ENCODE peak calls at places on chromosomes 4 and X, in four cellular contexts. U is CD8-positive, alpha-beta T cell; O is suprapubic skin; Q is endothelial cell of umbilical vein. R is an unnamed sample. For H3K36me3, the result is how much of the 10 kb centered on the place peaks cover.

GRCh38 chr4:81081156-81081555 is 50.6 kb downstream of the BMP3 start:
- DNase-seq in U (no peak), O (no peak), Q (no peak), R (no peak)

GRCh38 chr4:121951570-121952110 is at the start of gene TRPC3:
- DNase-seq in U (no peak), O (peak), Q (peak), R (no peak)

GRCh38 chr4:121728798-121729226 is 32.0 kb upstream of the ANXA5 start:
- DNase-seq in U (no peak), O (no peak), Q (peak), R (no peak)

GRCh38 chrX:79167437-79167836 is 22.9 kb downstream of the GPR174 start:
- DNase-seq in U (no peak), O (no peak), Q (no peak), R (no peak)

GRCh38 chrX:40420899-40421729 is 159.7 kb upstream of the ATP6AP2 start:
- DNase-seq in U (no peak), O (no peak), Q (no peak), R (no peak)

GRCh38 chrX:38929966-38930421 is 128.7 kb downstream of the MID1IP1 start:
- DNase-seq in U (no peak), O (no peak), Q (no peak), R (no peak)

GRCh38 chr4:592825-593520 is 16.9 kb upstream of the TMEM271 start:
- DNase-seq in U (no peak), O (no peak), Q (no peak), R (no peak)

GRCh38 chr4:125735107-125735506 is 420.4 kb downstream of the FAT4 start:
- DNase-seq in U (no peak), O (no peak), Q (peak), R (no peak)

GRCh38 chr4:80226091-80226490 is 28.8 kb downstream of the PRDM8 start:
- DNase-seq in U (no peak), O (no peak), Q (no peak), R (no peak)

GRCh38 chrX:10453945-10454344 is 166.4 kb downstream of the MID1 start:
- DNase-seq in U (no peak), O (no peak), Q (no peak), R (no peak)

GRCh38 chrX:110454336-110454735 is 95.7 kb downstream of the RTL9 start:
- DNase-seq in U (no peak), O (no peak), Q (no peak), R (no peak)

GRCh38 chr4:159764343-159764952 is 661.6 kb downstream of the RAPGEF2 start:
- DNase-seq in U (no peak), O (no peak), Q (peak), R (no peak)

GRCh38 chrX:154413142-154413541 is 1.8 kb downstream of the TAFAZZIN start:
- DNase-seq in U (no peak), O (no peak), Q (no peak), R (no peak)

GRCh38 chrX:154409222-154409871 is at the start of gene DNASE1L1:
- DNase-seq in U (no peak), O (peak), Q (peak), R (no peak)

GRCh38 chrX:154411981-154412340 is 622 bp downstream of the TAFAZZIN start:
- DNase-seq in U (no peak), O (no peak), Q (peak), R (no peak)

GRCh38 chrX:154411322-154411980 is at the start of gene TAFAZZIN:
- DNase-seq in U (peak), O (peak), Q (peak), R (peak)

GRCh38 chrX:154412468-154412867 is 1.1 kb downstream of the TAFAZZIN start:
- DNase-seq in U (no peak), O (no peak), Q (no peak), R (no peak)
- H3K27ac ChIP-seq in U (peak), O (peak), Q (peak), R (peak)

DNA sequence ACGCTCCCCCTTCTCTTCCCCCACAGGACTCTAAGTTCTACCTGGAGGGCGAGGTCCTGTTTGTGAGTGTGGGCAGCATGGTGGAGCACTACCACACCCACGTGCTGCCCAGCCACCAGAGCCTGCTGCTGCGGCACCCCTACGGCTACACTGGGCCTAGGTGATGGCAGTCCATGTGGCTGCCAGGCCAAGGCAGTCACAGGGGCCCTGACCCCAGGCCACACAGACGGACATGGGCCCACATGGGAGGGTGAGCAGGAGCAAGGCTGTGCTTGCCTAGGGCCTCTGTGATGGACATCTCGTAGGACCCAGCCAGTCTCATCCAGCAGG is 10.0 kb upstream of the ADD1 start:
- DNase-seq in U (no peak), O (no peak), Q (no peak), R (no peak)
- H3K36me3 ChIP-seq in U (under half), O (half or more), Q (under half), R (under half)

DNA sequence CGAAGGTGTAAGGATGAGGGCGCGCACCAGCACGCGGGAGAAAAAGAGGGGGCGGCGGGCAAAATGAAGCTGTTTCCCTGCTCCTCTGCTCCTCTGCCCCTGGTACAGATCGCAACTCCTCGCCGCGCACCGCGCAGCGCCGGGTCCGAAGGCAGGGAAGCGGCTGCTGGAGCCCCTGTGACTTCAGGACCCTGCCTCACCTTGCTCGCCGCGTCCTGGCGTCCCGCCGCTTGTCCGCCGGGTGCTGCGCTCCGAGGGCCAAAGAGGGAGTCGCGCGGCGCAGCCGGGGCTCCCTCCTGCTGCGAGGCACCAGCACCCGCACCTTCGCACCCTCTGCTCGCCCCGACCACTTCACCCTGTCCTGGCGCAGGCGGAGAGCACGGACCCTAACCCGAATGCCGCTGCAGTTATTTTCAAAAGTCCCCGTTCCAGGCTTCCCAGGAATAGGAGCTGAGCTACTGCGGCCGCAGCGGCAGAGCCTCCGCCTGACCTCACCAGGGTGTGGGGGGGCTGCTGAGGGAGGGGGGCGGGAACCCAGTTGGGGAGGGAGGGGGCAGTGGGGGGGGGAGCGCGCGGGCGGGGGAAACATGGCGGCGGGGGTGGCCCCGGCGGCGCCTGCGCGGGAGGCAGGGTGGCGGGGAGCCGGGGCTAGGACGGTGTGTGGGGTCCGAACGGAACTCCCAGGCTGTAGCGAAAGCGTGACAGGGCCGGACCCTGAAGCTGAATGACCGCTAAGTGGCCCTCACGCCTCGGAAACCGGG is at the start of gene KLHL13:
- DNase-seq in U (no peak), O (peak), Q (peak), R (no peak)
- H3K4me3 ChIP-seq in U (peak), O (peak), Q (peak), R (no peak)

DNA sequence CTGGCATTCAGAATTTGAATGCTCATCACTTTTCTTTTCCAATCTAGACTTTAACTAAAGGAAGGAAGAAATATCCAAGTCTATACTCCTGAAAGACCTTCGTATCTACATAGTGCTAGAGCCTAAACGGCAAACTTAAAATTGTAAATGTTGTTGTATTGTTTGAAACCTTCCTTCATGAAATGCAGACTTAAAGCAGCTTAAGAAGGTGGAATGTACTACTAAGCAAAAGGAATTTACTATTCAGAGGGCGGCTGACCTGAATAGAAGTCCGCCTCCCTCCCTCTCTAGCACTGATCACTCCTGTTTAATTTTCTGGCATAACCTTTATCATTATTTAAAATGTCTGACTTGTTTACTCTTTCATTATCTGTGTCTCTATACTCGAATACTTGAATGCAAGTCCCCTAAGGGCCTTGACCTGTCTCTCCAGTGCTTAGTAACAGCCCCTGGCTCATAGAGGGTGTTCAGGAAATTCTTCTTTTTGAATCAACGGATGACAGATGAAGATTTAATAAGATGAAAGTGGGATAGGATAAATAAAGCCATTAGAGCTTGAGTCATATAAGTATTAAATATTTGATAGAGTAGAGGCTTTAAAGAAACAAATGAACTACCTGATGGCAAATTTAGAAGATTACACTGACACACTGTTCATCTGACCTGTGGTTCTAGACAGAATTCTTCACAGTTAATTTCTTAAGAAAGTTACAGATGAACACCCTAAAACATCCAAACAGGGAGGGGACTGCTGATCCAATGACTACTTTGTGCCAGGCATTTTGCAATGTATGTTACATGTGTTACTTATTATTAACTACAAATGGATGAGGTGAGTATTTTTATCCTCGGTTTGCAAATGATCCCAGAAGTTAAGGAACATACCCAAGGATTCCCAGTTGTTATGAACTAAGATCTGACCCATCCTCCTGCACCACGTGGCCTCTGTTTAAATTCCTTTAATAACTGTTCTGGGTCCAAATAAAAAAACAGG is 20.2 kb upstream of the RBPJ start:
- DNase-seq in U (no peak), O (no peak), Q (no peak), R (no peak)
- H3K27ac ChIP-seq in U (no peak), O (no peak), Q (no peak), R (no peak)

GRCh38 chr4:108018884-108019187 is 29.1 kb downstream of the HADH start:
- DNase-seq in U (no peak), O (no peak), Q (no peak), R (no peak)

GRCh38 chr4:108013955-108014354 is 24.3 kb downstream of the HADH start:
- DNase-seq in U (no peak), O (no peak), Q (no peak), R (no peak)

GRCh38 chr4:108013332-108013731 is 23.6 kb downstream of the HADH start:
- DNase-seq in U (no peak), O (no peak), Q (no peak), R (no peak)

DNA sequence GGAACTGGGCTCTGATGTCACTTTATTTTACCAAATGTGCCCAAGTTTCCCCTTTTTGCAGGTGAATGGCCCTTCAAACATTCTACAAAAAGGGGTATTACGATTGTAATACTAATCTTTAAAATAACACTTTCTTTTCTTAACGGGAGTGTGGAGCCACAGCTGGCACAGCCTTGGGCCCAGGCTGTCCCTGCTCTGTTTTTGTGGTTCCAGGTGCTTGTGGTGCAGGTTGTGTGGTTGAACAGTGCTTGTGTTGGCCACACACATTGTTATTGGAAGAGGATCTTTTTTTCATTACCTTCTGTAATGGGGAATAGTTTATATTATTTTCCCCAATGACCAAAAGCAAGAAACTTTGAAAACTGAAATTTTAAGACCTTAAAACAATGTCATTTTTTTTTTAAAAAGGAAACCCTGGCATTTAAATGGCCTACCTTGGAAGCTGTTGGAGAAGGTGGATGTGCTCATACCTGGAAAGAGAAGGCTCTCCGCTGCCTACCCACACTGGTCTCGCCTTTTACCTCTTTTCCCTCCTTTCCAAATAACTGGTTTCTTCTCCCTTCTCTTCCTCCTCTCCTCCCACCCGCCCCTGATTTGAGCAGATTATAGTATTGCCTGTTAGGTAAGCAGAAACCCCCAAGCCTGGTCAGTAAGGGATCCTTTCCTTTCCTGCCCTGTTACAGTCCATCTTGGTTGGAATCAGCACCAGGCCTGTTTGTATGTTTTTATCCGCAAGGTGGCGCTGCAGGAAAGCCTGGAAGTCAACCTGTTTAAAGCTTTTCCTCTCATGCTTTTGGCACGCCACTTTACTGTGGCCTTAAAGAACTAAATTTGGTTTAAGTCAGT is 28.6 kb downstream of the HADH start:
- DNase-seq in U (peak), O (peak), Q (peak), R (peak)
- H3K36me3 ChIP-seq in U (under half), O (half or more), Q (under half), R (under half)

GRCh38 chrX:129665916-129666644 is 11.3 kb upstream of the APLN start:
- DNase-seq in U (no peak), O (no peak), Q (peak), R (no peak)
- H3K4me3 ChIP-seq in U (no peak), O (no peak), Q (no peak), R (no peak)

GRCh38 chr4:8507251-8507570 is 66.6 kb downstream of the TRMT44 start:
- DNase-seq in U (no peak), O (no peak), Q (no peak), R (no peak)
- H3K27ac ChIP-seq in U (no peak), O (peak), Q (no peak), R (no peak)

GRCh38 chr4:152346979-152347378 is 188.9 kb downstream of the FBXW7 start:
- DNase-seq in U (no peak), O (no peak), Q (no peak), R (no peak)

GRCh38 chr4:152340818-152341217 is 195.1 kb downstream of the FBXW7 start:
- DNase-seq in U (no peak), O (no peak), Q (no peak), R (no peak)

GRCh38 chr4:152344001-152344400 is 191.9 kb downstream of the FBXW7 start:
- DNase-seq in U (no peak), O (no peak), Q (no peak), R (no peak)

GRCh38 chr4:152342293-152342692 is 193.6 kb downstream of the FBXW7 start:
- DNase-seq in U (no peak), O (no peak), Q (no peak), R (no peak)
- H3K36me3 ChIP-seq in U (under half), O (under half), Q (under half), R (under half)

DNA sequence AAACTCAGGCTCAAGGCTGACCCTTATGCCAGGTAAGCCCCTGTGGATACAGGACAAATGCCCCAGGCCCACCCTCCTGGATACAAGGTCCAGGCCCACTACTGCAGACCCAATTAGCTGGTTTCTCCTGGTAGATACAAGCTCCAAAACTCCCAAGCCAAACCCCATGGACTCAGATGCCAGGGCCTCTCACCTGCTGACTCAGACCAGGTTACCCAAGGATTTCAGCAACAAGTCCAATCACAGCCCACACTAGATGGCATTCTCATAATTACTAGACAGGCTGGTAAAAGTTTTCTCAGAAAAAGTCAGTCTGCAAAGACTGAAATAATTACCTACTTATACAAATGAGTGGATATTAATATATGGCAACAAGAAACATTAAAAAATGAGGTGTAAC is 87.0 kb downstream of the KLF8 start:
- DNase-seq in U (no peak), O (no peak), Q (no peak), R (no peak)
- H3K4me3 ChIP-seq in U (no peak), O (no peak), Q (no peak), R (no peak)